ENCODE peak calls at places on chromosomes 16 and 17, in ten cellular contexts. M is skeletal muscle cell; O is posterior cingulate gyrus; W is neuronal stem cell; R is PC-9; U is activated CD4-positive, alpha-beta memory T cell treated with anti-CD3 and anti-CD28 coated beads for 36 hours; C is substantia nigra; Y is stimulated activated CD8-positive, alpha-beta memory T cell treated with anti-CD3 and anti-CD28 coated beads, Interleukin-15, amount 100 ng/mL, for 1 hour; B is fibroblast of the aortic adventitia; J is stimulated activated naive CD8-positive, alpha-beta T cell treated with anti-CD3 and anti-CD28 coated beads, Interleukin-15, Interleukin-2, amounts not matched to agents 100 U/mL and 50 U/mL, for 24 hours. P is an unnamed sample.

GRCh38 chr16:180101-180920 is at the start of gene HBQ1:
- DNase-seq in O (no peak), J (peak; percentile 75), M (no peak), W (peak; percentile 31), U (peak; percentile 30), R (no peak), C (no peak), Y (no peak), B (no peak), P (no peak)

GRCh38 chr17:57530508-57530907 is 214.6 kb downstream of the CCDC182 start:
- DNase-seq in J (no peak), M (no peak), B (no peak), U (no peak), C (no peak), W (no peak), Y (no peak), R (peak; percentile 28), O (no peak), P (no peak)

GRCh38 chr16:64282181-64282580 is 839.7 kb downstream of the CDH11 start:
- DNase-seq in W (no peak), R (no peak), M (no peak), C (no peak), O (no peak), Y (no peak), U (no peak), J (no peak), B (no peak), P (no peak)

GRCh38 chr17:76578376-76578775 is 7.3 kb downstream of the ST6GALNAC2 start:
- DNase-seq in J (no peak), C (no peak), R (no peak), O (no peak), U (no peak), Y (no peak), W (no peak), B (no peak), M (no peak), P (no peak)

GRCh38 chr17:61235821-61236197 is 163.8 kb upstream of the TBX2 start:
- DNase-seq in U (no peak), W (no peak), R (no peak), C (no peak), M (no peak), Y (no peak), B (peak; percentile 35), J (no peak), O (no peak), P (no peak)

GRCh38 chr16:12083625-12084024 is 107.1 kb downstream of the SNX29 start:
- DNase-seq in M (no peak), J (no peak), C (no peak), Y (no peak), O (no peak), B (no peak), W (no peak), R (no peak), U (no peak), P (no peak)

GRCh38 chr16:56203052-56203451 is 11.8 kb downstream of the GNAO1 start:
- DNase-seq in R (no peak), U (peak; percentile 80), O (no peak), C (no peak), M (no peak), J (peak; percentile 61), Y (no peak), B (peak; percentile 6), W (no peak), P (no peak)

GRCh38 chr17:18141210-18141803 is 32.8 kb downstream of the MYO15A start:
- DNase-seq in W (peak; percentile 47), U (no peak), J (peak; percentile 43), C (no peak), R (no peak), M (no peak), O (no peak), Y (peak; percentile 12), B (peak; percentile 74), P (peak; percentile 75)

GRCh38 chr16:66058181-66058580 is 308.3 kb upstream of the CDH5 start:
- DNase-seq in M (no peak), C (no peak), O (no peak), W (no peak), R (no peak), J (no peak), U (no peak), B (peak; percentile 36), Y (no peak), P (no peak)

GRCh38 chr17:44007346-44008204 is 3.2 kb downstream of the NAGS start:
- DNase-seq in R (no peak), W (no peak), M (no peak), J (no peak), U (no peak), C (no peak), B (no peak), O (no peak), Y (no peak), P (no peak)

GRCh38 chr16:1081734-1082265 is 9.3 kb downstream of the SSTR5 start:
- DNase-seq in U (no peak), M (no peak), O (no peak), C (no peak), W (no peak), B (no peak), J (no peak), Y (no peak), R (no peak), P (no peak)

GRCh38 chr16:3256876-3257465 is 538 bp upstream of the MEFV start:
- DNase-seq in C (no peak), R (no peak), O (no peak), B (peak; percentile 16), J (no peak), Y (no peak), W (no peak), U (no peak), M (no peak), P (no peak)

GRCh38 chr17:62781356-62781755 is 26.8 kb downstream of the MARCHF10 start:
- DNase-seq in W (no peak), C (no peak), M (no peak), R (no peak), Y (no peak), B (peak; percentile 46), U (no peak), O (no peak), J (no peak), P (no peak)

GRCh38 chr16:28155293-28155692 is 56.5 kb downstream of the XPO6 start:
- DNase-seq in R (no peak), U (no peak), B (no peak), Y (no peak), M (no peak), C (no peak), O (no peak), J (no peak), W (no peak), P (no peak)

GRCh38 chr16:3004319-3004718 is 8.4 kb upstream of the CLDN9 start:
- DNase-seq in W (no peak), U (peak; percentile 32), M (no peak), B (no peak), R (no peak), C (no peak), J (peak; percentile 31), Y (no peak), O (no peak), P (no peak)

GRCh38 chr16:57533366-57533617 is 3.1 kb downstream of the CCDC102A start:
- DNase-seq in R (no peak), O (no peak), W (no peak), Y (no peak), J (no peak), B (no peak), U (no peak), C (no peak), M (no peak), P (no peak)

GRCh38 chr17:47218896-47219430 is 9.8 kb downstream of the MYL4 start:
- DNase-seq in O (no peak), W (no peak), M (no peak), J (no peak), R (no peak), B (no peak), C (no peak), Y (no peak), U (no peak), P (no peak)

GRCh38 chr17:39740357-39741111 is 2.8 kb downstream of the GRB7 start:
- DNase-seq in R (peak; percentile 90), O (no peak), U (no peak), Y (no peak), W (no peak), B (peak; percentile 37), J (no peak), M (no peak), C (no peak), P (no peak)

GRCh38 chr17:74968361-74968780 is 4.2 kb downstream of the HID1 start:
- DNase-seq in Y (no peak), W (no peak), C (no peak), J (no peak), M (no peak), U (no peak), R (peak; percentile 84), O (no peak), B (no peak), P (no peak)

GRCh38 chr16:49889725-49890397 is 33.9 kb upstream of the ZNF423 start:
- DNase-seq in W (no peak), J (no peak), Y (no peak), U (no peak), R (no peak), B (peak; percentile 33), M (no peak), O (no peak), C (no peak), P (no peak)

GRCh38 chr17:39924691-39925055 is 2.7 kb downstream of the ORMDL3 start:
- DNase-seq in C (no peak), U (no peak), W (no peak), O (no peak), Y (no peak), B (no peak), R (no peak), M (no peak), J (no peak), P (no peak)

GRCh38 chr17:8728251-8728925 is 16.2 kb downstream of the CCDC42 start:
- DNase-seq in C (no peak), J (no peak), Y (no peak), B (peak; percentile 36), O (no peak), R (no peak), W (no peak), M (no peak), U (no peak), P (no peak)

GRCh38 chr17:42337442-42337841 is 49.1 kb downstream of the STAT5A start:
- DNase-seq in U (peak; percentile 91), R (no peak), J (peak; percentile 78), O (no peak), M (no peak), B (peak; percentile 25), W (no peak), C (no peak), Y (peak; percentile 22), P (no peak)

GRCh38 chr17:47929218-47930000 is 12.0 kb upstream of the PNPO start:
- DNase-seq in U (no peak), J (no peak), C (no peak), M (no peak), R (no peak), B (no peak), Y (no peak), W (no peak), O (no peak), P (no peak)

GRCh38 chr16:81621496-81621895 is 157.6 kb upstream of the PLCG2 start:
- DNase-seq in R (no peak), J (no peak), C (no peak), B (no peak), W (no peak), U (no peak), M (no peak), Y (no peak), O (no peak), P (no peak)

GRCh38 chr16:88568710-88569613 is 1.2 kb upstream of the ZC3H18 start:
- DNase-seq in Y (no peak), O (no peak), M (no peak), U (no peak), R (no peak), C (no peak), J (no peak), W (no peak), B (no peak), P (no peak)

GRCh38 chr16:10729649-10730048 is 14.0 kb upstream of the NUBP1 start:
- DNase-seq in C (no peak), U (no peak), O (peak; percentile 45), R (peak; percentile 87), M (no peak), Y (no peak), J (no peak), W (no peak), B (peak; percentile 37), P (no peak)

GRCh38 chr16:57268804-57269800 is 15.4 kb downstream of the PLLP start:
- DNase-seq in C (no peak), B (peak; percentile 68), O (no peak), W (no peak), Y (no peak), J (no peak), U (no peak), R (no peak), M (no peak), P (no peak)

P was measured in frontal cortex.